ENCODE peak calls at places on chromosome 6, in ten cellular contexts. One of them, this sample, is unnamed.

GRCh38 chr6:113120577-113121285 is 736.4 kb upstream of the MARCKS start:
- DNase-seq in foreskin fibroblast: peak; percentile 84
- DNase-seq in endodermal cell: peak; percentile 46
- DNase-seq in upper lobe of right lung: no peak
- DNase-seq in ovary: no peak
- DNase-seq in bronchial epithelial cell: peak; percentile 96
- DNase-seq in tibial nerve: no peak
- DNase-seq in left ventricle myocardium inferior: no peak
- DNase-seq in retinal pigment epithelial cell: peak; percentile 98
- DNase-seq in GM12865: peak; percentile 16
- DNase-seq in this sample: peak; percentile 99

GRCh38 chr6:170371588-170371987 is 65.0 kb downstream of the FAM120B start:
- DNase-seq in foreskin fibroblast: no peak
- DNase-seq in endodermal cell: peak; percentile 78
- DNase-seq in upper lobe of right lung: no peak
- DNase-seq in ovary: no peak
- DNase-seq in bronchial epithelial cell: no peak
- DNase-seq in tibial nerve: no peak
- DNase-seq in left ventricle myocardium inferior: no peak
- DNase-seq in retinal pigment epithelial cell: no peak
- DNase-seq in GM12865: no peak
- DNase-seq in this sample: no peak

GRCh38 chr6:139520321-139520768 is 145.9 kb upstream of the CITED2 start:
- DNase-seq in foreskin fibroblast: no peak
- DNase-seq in endodermal cell: no peak
- DNase-seq in upper lobe of right lung: no peak
- DNase-seq in ovary: no peak
- DNase-seq in bronchial epithelial cell: peak; percentile 96
- DNase-seq in tibial nerve: no peak
- DNase-seq in left ventricle myocardium inferior: no peak
- DNase-seq in retinal pigment epithelial cell: no peak
- DNase-seq in GM12865: no peak
- DNase-seq in this sample: no peak

GRCh38 chr6:35710241-35710847 is 21.6 kb upstream of the FKBP5 start:
- DNase-seq in foreskin fibroblast: no peak
- DNase-seq in endodermal cell: peak; percentile 11
- DNase-seq in upper lobe of right lung: no peak
- DNase-seq in ovary: peak; percentile 6
- DNase-seq in bronchial epithelial cell: peak; percentile 92
- DNase-seq in tibial nerve: no peak
- DNase-seq in left ventricle myocardium inferior: no peak
- DNase-seq in retinal pigment epithelial cell: no peak
- DNase-seq in GM12865: no peak
- DNase-seq in this sample: peak; percentile 12

GRCh38 chr6:155177369-155177961 is 86.3 kb upstream of the CLDN20 start:
- DNase-seq in foreskin fibroblast: peak; percentile 48
- DNase-seq in endodermal cell: peak; percentile 66
- DNase-seq in upper lobe of right lung: no peak
- DNase-seq in ovary: no peak
- DNase-seq in bronchial epithelial cell: peak; percentile 61
- DNase-seq in tibial nerve: no peak
- DNase-seq in left ventricle myocardium inferior: no peak
- DNase-seq in retinal pigment epithelial cell: no peak
- DNase-seq in GM12865: peak; percentile 86
- DNase-seq in this sample: peak; percentile 84

GRCh38 chr6:111752476-111752875 is 120.8 kb downstream of the FYN start:
- DNase-seq in foreskin fibroblast: no peak
- DNase-seq in endodermal cell: no peak
- DNase-seq in upper lobe of right lung: no peak
- DNase-seq in ovary: no peak
- DNase-seq in bronchial epithelial cell: no peak
- DNase-seq in tibial nerve: no peak
- DNase-seq in left ventricle myocardium inferior: no peak
- DNase-seq in retinal pigment epithelial cell: no peak
- DNase-seq in GM12865: no peak
- DNase-seq in this sample: no peak

GRCh38 chr6:138162104-138162946 is 586 bp downstream of the ARFGEF3 start:
- DNase-seq in foreskin fibroblast: peak; percentile 14
- DNase-seq in endodermal cell: peak; percentile 73
- DNase-seq in upper lobe of right lung: peak; percentile 66
- DNase-seq in ovary: no peak
- DNase-seq in bronchial epithelial cell: peak; percentile 10
- DNase-seq in tibial nerve: peak; percentile 14
- DNase-seq in left ventricle myocardium inferior: no peak
- DNase-seq in retinal pigment epithelial cell: no peak
- DNase-seq in GM12865: no peak
- DNase-seq in this sample: peak; percentile 7

GRCh38 chr6:13156381-13156780 is 172.0 kb downstream of the TBC1D7 start:
- DNase-seq in foreskin fibroblast: no peak
- DNase-seq in endodermal cell: no peak
- DNase-seq in upper lobe of right lung: no peak
- DNase-seq in ovary: no peak
- DNase-seq in bronchial epithelial cell: no peak
- DNase-seq in tibial nerve: no peak
- DNase-seq in left ventricle myocardium inferior: no peak
- DNase-seq in retinal pigment epithelial cell: no peak
- DNase-seq in GM12865: no peak
- DNase-seq in this sample: peak; percentile 32

GRCh38 chr6:106849130-106849529 is 125.4 kb downstream of the CD24 start:
- DNase-seq in foreskin fibroblast: no peak
- DNase-seq in endodermal cell: no peak
- DNase-seq in upper lobe of right lung: no peak
- DNase-seq in ovary: no peak
- DNase-seq in bronchial epithelial cell: no peak
- DNase-seq in tibial nerve: no peak
- DNase-seq in left ventricle myocardium inferior: no peak
- DNase-seq in retinal pigment epithelial cell: no peak
- DNase-seq in GM12865: peak; percentile 24
- DNase-seq in this sample: no peak

GRCh38 chr6:99241905-99242534 is 107.5 kb downstream of the FAXC start:
- DNase-seq in foreskin fibroblast: peak; percentile 12
- DNase-seq in endodermal cell: peak; percentile 85
- DNase-seq in upper lobe of right lung: no peak
- DNase-seq in ovary: no peak
- DNase-seq in bronchial epithelial cell: peak; percentile 51
- DNase-seq in tibial nerve: no peak
- DNase-seq in left ventricle myocardium inferior: no peak
- DNase-seq in retinal pigment epithelial cell: peak; percentile 4
- DNase-seq in GM12865: peak; percentile 38
- DNase-seq in this sample: peak; percentile 45
- TF ChIP-seq CTCF in foreskin fibroblast: peak; percentile 19
- TF ChIP-seq CTCF in endodermal cell: peak; percentile 84
- TF ChIP-seq CTCF in upper lobe of right lung: peak; percentile 38
- TF ChIP-seq CTCF in ovary: no peak
- TF ChIP-seq CTCF in bronchial epithelial cell: peak; percentile 70
- TF ChIP-seq CTCF in tibial nerve: no peak
- TF ChIP-seq CTCF in left ventricle myocardium inferior: peak; percentile 57
- TF ChIP-seq CTCF in retinal pigment epithelial cell: peak; percentile 63
- TF ChIP-seq CTCF in GM12865: peak; percentile 34
- TF ChIP-seq CTCF in this sample: peak; percentile 51

GRCh38 chr6:55448446-55448845 is 121.2 kb downstream of the GFRAL start:
- DNase-seq in foreskin fibroblast: peak; percentile 6
- DNase-seq in endodermal cell: no peak
- DNase-seq in upper lobe of right lung: no peak
- DNase-seq in ovary: no peak
- DNase-seq in bronchial epithelial cell: no peak
- DNase-seq in tibial nerve: no peak
- DNase-seq in left ventricle myocardium inferior: no peak
- DNase-seq in retinal pigment epithelial cell: no peak
- DNase-seq in GM12865: no peak
- DNase-seq in this sample: no peak
- H3K4me3 ChIP-seq in foreskin fibroblast: no peak overlapping the region
- H3K4me3 ChIP-seq in endodermal cell: no peak overlapping the region
- H3K4me3 ChIP-seq in upper lobe of right lung: no peak overlapping the region
- H3K4me3 ChIP-seq in ovary: no peak overlapping the region
- H3K4me3 ChIP-seq in bronchial epithelial cell: no peak overlapping the region
- H3K4me3 ChIP-seq in tibial nerve: no peak overlapping the region
- H3K4me3 ChIP-seq in left ventricle myocardium inferior: no peak overlapping the region
- H3K4me3 ChIP-seq in retinal pigment epithelial cell: no peak overlapping the region
- H3K4me3 ChIP-seq in GM12865: no peak overlapping the region
- H3K4me3 ChIP-seq in this sample: no peak overlapping the region

DNA sequence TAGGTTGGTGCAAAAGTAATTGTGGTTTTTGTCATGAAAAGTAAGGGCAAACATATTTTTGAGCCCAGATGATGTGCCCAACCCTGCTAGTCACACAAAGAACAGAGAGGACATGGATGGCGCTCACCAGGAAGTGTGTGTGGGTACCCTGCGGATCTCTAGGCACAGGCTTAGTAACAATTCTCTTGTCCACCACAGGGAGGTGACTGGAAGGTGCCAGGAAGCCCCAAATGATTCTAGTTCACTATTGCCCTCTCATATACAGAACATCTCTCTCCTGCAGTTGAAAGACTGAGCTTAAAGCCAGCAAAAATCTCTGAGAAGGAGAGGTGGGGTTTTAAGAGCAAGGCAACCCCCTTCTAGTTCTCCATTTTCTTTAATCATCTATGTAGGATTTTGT is 272.1 kb upstream of the TAB2 start:
- DNase-seq in foreskin fibroblast: no peak
- DNase-seq in endodermal cell: no peak
- DNase-seq in upper lobe of right lung: no peak
- DNase-seq in ovary: no peak
- DNase-seq in bronchial epithelial cell: no peak
- DNase-seq in tibial nerve: no peak
- DNase-seq in left ventricle myocardium inferior: no peak
- DNase-seq in retinal pigment epithelial cell: no peak
- DNase-seq in GM12865: peak; percentile 62
- DNase-seq in this sample: no peak
- TF ChIP-seq CTCF in foreskin fibroblast: no peak
- TF ChIP-seq CTCF in endodermal cell: peak; percentile 59
- TF ChIP-seq CTCF in upper lobe of right lung: no peak
- TF ChIP-seq CTCF in ovary: no peak
- TF ChIP-seq CTCF in bronchial epithelial cell: no peak
- TF ChIP-seq CTCF in tibial nerve: no peak
- TF ChIP-seq CTCF in left ventricle myocardium inferior: no peak
- TF ChIP-seq CTCF in retinal pigment epithelial cell: no peak
- TF ChIP-seq CTCF in GM12865: peak; percentile 27
- TF ChIP-seq CTCF in this sample: no peak

GRCh38 chr6:136762022-136762975 is 30.0 kb downstream of the MAP3K5 start:
- DNase-seq in foreskin fibroblast: no peak
- DNase-seq in endodermal cell: no peak
- DNase-seq in upper lobe of right lung: no peak
- DNase-seq in ovary: no peak
- DNase-seq in bronchial epithelial cell: no peak
- DNase-seq in tibial nerve: no peak
- DNase-seq in left ventricle myocardium inferior: no peak
- DNase-seq in retinal pigment epithelial cell: no peak
- DNase-seq in GM12865: peak; percentile 55
- DNase-seq in this sample: no peak
- H3K4me3 ChIP-seq in foreskin fibroblast: no peak overlapping the region
- H3K4me3 ChIP-seq in endodermal cell: no peak overlapping the region
- H3K4me3 ChIP-seq in upper lobe of right lung: peak overlapping the region; percentile 21
- H3K4me3 ChIP-seq in ovary: no peak overlapping the region
- H3K4me3 ChIP-seq in bronchial epithelial cell: no peak overlapping the region
- H3K4me3 ChIP-seq in tibial nerve: no peak overlapping the region
- H3K4me3 ChIP-seq in left ventricle myocardium inferior: peak overlapping the region; percentile 45
- H3K4me3 ChIP-seq in retinal pigment epithelial cell: no peak overlapping the region
- H3K4me3 ChIP-seq in GM12865: peak overlapping the region; percentile 47
- H3K4me3 ChIP-seq in this sample: no peak overlapping the region

GRCh38 chr6:147787407-147787806 is 278.9 kb downstream of the SAMD5 start:
- DNase-seq in foreskin fibroblast: no peak
- DNase-seq in endodermal cell: no peak
- DNase-seq in upper lobe of right lung: no peak
- DNase-seq in ovary: no peak
- DNase-seq in bronchial epithelial cell: no peak
- DNase-seq in tibial nerve: no peak
- DNase-seq in left ventricle myocardium inferior: no peak
- DNase-seq in retinal pigment epithelial cell: no peak
- DNase-seq in GM12865: no peak
- DNase-seq in this sample: no peak
- TF ChIP-seq CTCF in foreskin fibroblast: no peak
- TF ChIP-seq CTCF in endodermal cell: peak; percentile 29
- TF ChIP-seq CTCF in upper lobe of right lung: no peak
- TF ChIP-seq CTCF in ovary: no peak
- TF ChIP-seq CTCF in bronchial epithelial cell: no peak
- TF ChIP-seq CTCF in tibial nerve: no peak
- TF ChIP-seq CTCF in left ventricle myocardium inferior: no peak
- TF ChIP-seq CTCF in retinal pigment epithelial cell: no peak
- TF ChIP-seq CTCF in GM12865: no peak
- TF ChIP-seq CTCF in this sample: no peak

GRCh38 chr6:133835901-133836300 is 53.0 kb upstream of the TCF21 start:
- DNase-seq in foreskin fibroblast: no peak
- DNase-seq in endodermal cell: no peak
- DNase-seq in upper lobe of right lung: no peak
- DNase-seq in ovary: no peak
- DNase-seq in bronchial epithelial cell: no peak
- DNase-seq in tibial nerve: no peak
- DNase-seq in left ventricle myocardium inferior: no peak
- DNase-seq in retinal pigment epithelial cell: no peak
- DNase-seq in GM12865: no peak
- DNase-seq in this sample: peak; percentile 37

GRCh38 chr6:133834472-133835170 is 54.3 kb upstream of the TCF21 start:
- DNase-seq in foreskin fibroblast: no peak
- DNase-seq in endodermal cell: no peak
- DNase-seq in upper lobe of right lung: no peak
- DNase-seq in ovary: no peak
- DNase-seq in bronchial epithelial cell: no peak
- DNase-seq in tibial nerve: no peak
- DNase-seq in left ventricle myocardium inferior: no peak
- DNase-seq in retinal pigment epithelial cell: no peak
- DNase-seq in GM12865: no peak
- DNase-seq in this sample: no peak

GRCh38 chr6:133843098-133843497 is 45.8 kb upstream of the TCF21 start:
- DNase-seq in foreskin fibroblast: no peak
- DNase-seq in endodermal cell: no peak
- DNase-seq in upper lobe of right lung: no peak
- DNase-seq in ovary: no peak
- DNase-seq in bronchial epithelial cell: no peak
- DNase-seq in tibial nerve: no peak
- DNase-seq in left ventricle myocardium inferior: no peak
- DNase-seq in retinal pigment epithelial cell: no peak
- DNase-seq in GM12865: no peak
- DNase-seq in this sample: no peak

GRCh38 chr6:133833905-133834304 is 55.0 kb upstream of the TCF21 start:
- DNase-seq in foreskin fibroblast: no peak
- DNase-seq in endodermal cell: no peak
- DNase-seq in upper lobe of right lung: no peak
- DNase-seq in ovary: peak; percentile 73
- DNase-seq in bronchial epithelial cell: no peak
- DNase-seq in tibial nerve: no peak
- DNase-seq in left ventricle myocardium inferior: no peak
- DNase-seq in retinal pigment epithelial cell: no peak
- DNase-seq in GM12865: no peak
- DNase-seq in this sample: no peak

GRCh38 chr6:133837801-133838349 is 51.0 kb upstream of the TCF21 start:
- DNase-seq in foreskin fibroblast: no peak
- DNase-seq in endodermal cell: peak; percentile 96
- DNase-seq in upper lobe of right lung: peak; percentile 87
- DNase-seq in ovary: no peak
- DNase-seq in bronchial epithelial cell: peak; percentile 55
- DNase-seq in tibial nerve: no peak
- DNase-seq in left ventricle myocardium inferior: peak; percentile 24
- DNase-seq in retinal pigment epithelial cell: no peak
- DNase-seq in GM12865: peak; percentile 53
- DNase-seq in this sample: peak; percentile 50
- H3K4me3 ChIP-seq in foreskin fibroblast: peak overlapping the region; percentile 35
- H3K4me3 ChIP-seq in endodermal cell: peak overlapping the region; percentile 76
- H3K4me3 ChIP-seq in upper lobe of right lung: peak overlapping the region; percentile 44
- H3K4me3 ChIP-seq in ovary: peak overlapping the region; percentile 33
- H3K4me3 ChIP-seq in bronchial epithelial cell: peak overlapping the region; percentile 46
- H3K4me3 ChIP-seq in tibial nerve: peak overlapping the region; percentile 38
- H3K4me3 ChIP-seq in left ventricle myocardium inferior: peak overlapping the region; percentile 57
- H3K4me3 ChIP-seq in retinal pigment epithelial cell: peak overlapping the region; percentile 59
- H3K4me3 ChIP-seq in GM12865: peak overlapping the region; percentile 44
- H3K4me3 ChIP-seq in this sample: peak overlapping the region; percentile 51

This sample was measured in astrocyte of the spinal cord.